ENCODE peak calls at places on chromosome 13, in nine cellular contexts. One of them, this sample, is unnamed. For H3K36me3, the result is how much of the 10 kb centered on the place peaks cover.

GRCh38 chr13:113098163-113098732 is 7.3 kb upstream of the F7 start:
- DNase-seq in upper lobe of left lung: no peak
- DNase-seq in vagina: no peak
- DNase-seq in suprapubic skin: no peak
- DNase-seq in K562: no peak
- DNase-seq in stomach: no peak
- DNase-seq in HCT116: no peak
- DNase-seq in GM23338: no peak
- DNase-seq in H1: no peak
- DNase-seq in this sample: no peak

GRCh38 chr13:106117035-106117434 is 418.4 kb downstream of the EFNB2 start:
- DNase-seq in upper lobe of left lung: no peak
- DNase-seq in GM23338: no peak
- DNase-seq in vagina: no peak
- DNase-seq in HCT116: no peak
- DNase-seq in suprapubic skin: no peak
- DNase-seq in H1: no peak
- DNase-seq in stomach: no peak
- DNase-seq in K562: no peak
- DNase-seq in this sample: no peak

GRCh38 chr13:57630661-57631606 is 610 bp upstream of the PCDH17 start:
- DNase-seq in stomach: no peak
- DNase-seq in upper lobe of left lung: no peak
- DNase-seq in K562: no peak
- DNase-seq in H1: peak
- DNase-seq in GM23338: peak
- DNase-seq in vagina: no peak
- DNase-seq in HCT116: no peak
- DNase-seq in suprapubic skin: no peak
- DNase-seq in this sample: no peak

GRCh38 chr13:86601351-86601750 is 802.1 kb upstream of the SLITRK6 start:
- DNase-seq in HCT116: no peak
- DNase-seq in upper lobe of left lung: no peak
- DNase-seq in H1: no peak
- DNase-seq in K562: no peak
- DNase-seq in GM23338: no peak
- DNase-seq in vagina: no peak
- DNase-seq in stomach: no peak
- DNase-seq in suprapubic skin: no peak
- DNase-seq in this sample: no peak

GRCh38 chr13:66405908-66406802 is 824.0 kb downstream of the PCDH9 start:
- DNase-seq in suprapubic skin: no peak
- DNase-seq in K562: no peak
- DNase-seq in vagina: no peak
- DNase-seq in GM23338: no peak
- DNase-seq in upper lobe of left lung: no peak
- DNase-seq in H1: no peak
- DNase-seq in stomach: no peak
- DNase-seq in HCT116: no peak
- DNase-seq in this sample: peak

GRCh38 chr13:108686027-108686426 is 56.6 kb downstream of the MYO16 start:
- DNase-seq in HCT116: no peak
- DNase-seq in suprapubic skin: no peak
- DNase-seq in H1: no peak
- DNase-seq in K562: no peak
- DNase-seq in stomach: no peak
- DNase-seq in GM23338: no peak
- DNase-seq in upper lobe of left lung: no peak
- DNase-seq in vagina: no peak
- DNase-seq in this sample: no peak

GRCh38 chr13:79386125-79386822 is 19.8 kb downstream of the RBM26 start:
- DNase-seq in upper lobe of left lung: no peak
- DNase-seq in stomach: no peak
- DNase-seq in K562: no peak
- DNase-seq in H1: no peak
- DNase-seq in vagina: no peak
- DNase-seq in suprapubic skin: no peak
- DNase-seq in GM23338: no peak
- DNase-seq in HCT116: no peak
- DNase-seq in this sample: no peak

GRCh38 chr13:97330448-97330847 is 103.5 kb upstream of the RAP2A start:
- DNase-seq in suprapubic skin: no peak
- DNase-seq in H1: no peak
- DNase-seq in upper lobe of left lung: no peak
- DNase-seq in stomach: no peak
- DNase-seq in GM23338: no peak
- DNase-seq in HCT116: no peak
- DNase-seq in K562: no peak
- DNase-seq in vagina: no peak
- DNase-seq in this sample: no peak

GRCh38 chr13:73548444-73548843 is 489.6 kb downstream of the KLF5 start:
- DNase-seq in vagina: no peak
- DNase-seq in upper lobe of left lung: no peak
- DNase-seq in stomach: no peak
- DNase-seq in GM23338: no peak
- DNase-seq in suprapubic skin: no peak
- DNase-seq in H1: no peak
- DNase-seq in HCT116: no peak
- DNase-seq in K562: no peak
- DNase-seq in this sample: no peak

GRCh38 chr13:21336609-21337008 is 122.5 kb downstream of the ZDHHC20 start:
- DNase-seq in K562: no peak
- DNase-seq in vagina: no peak
- DNase-seq in H1: no peak
- DNase-seq in GM23338: no peak
- DNase-seq in suprapubic skin: no peak
- DNase-seq in upper lobe of left lung: no peak
- DNase-seq in stomach: no peak
- DNase-seq in HCT116: no peak
- DNase-seq in this sample: no peak

DNA sequence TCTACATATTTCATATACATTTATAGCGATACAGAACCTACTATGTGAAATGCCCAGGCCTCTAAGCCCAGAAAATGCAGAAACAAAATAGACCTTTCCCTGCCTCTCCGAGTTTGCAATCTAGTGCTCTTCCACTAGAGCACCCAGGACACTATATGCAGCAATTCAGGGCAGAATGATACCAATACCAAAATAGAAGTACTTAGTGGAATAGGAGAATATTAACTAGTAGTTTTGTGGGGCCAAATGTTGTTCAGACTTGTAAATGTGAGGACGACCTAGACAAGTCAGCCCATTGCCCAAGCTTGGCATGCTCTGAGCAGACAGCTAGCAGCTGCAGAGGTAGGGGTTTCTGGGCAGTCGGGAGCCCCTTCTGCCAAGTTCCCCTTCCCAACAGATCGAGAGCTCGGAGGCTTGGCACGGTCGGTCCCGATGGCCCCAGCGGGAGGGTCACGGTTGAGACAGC is 35.8 kb upstream of the FLT1 start:
- DNase-seq in H1: no peak
- DNase-seq in K562: no peak
- DNase-seq in GM23338: no peak
- DNase-seq in HCT116: no peak
- DNase-seq in vagina: no peak
- DNase-seq in suprapubic skin: no peak
- DNase-seq in stomach: no peak
- DNase-seq in upper lobe of left lung: no peak
- DNase-seq in this sample: no peak
- TF ChIP-seq POLR2AphosphoS5 in H1: no peak
- TF ChIP-seq POLR2AphosphoS5 in K562: no peak
- TF ChIP-seq POLR2AphosphoS5 in GM23338: no peak
- TF ChIP-seq POLR2AphosphoS5 in HCT116: no peak
- TF ChIP-seq POLR2AphosphoS5 in vagina: no peak
- TF ChIP-seq POLR2AphosphoS5 in suprapubic skin: no peak
- TF ChIP-seq POLR2AphosphoS5 in stomach: no peak
- TF ChIP-seq POLR2AphosphoS5 in upper lobe of left lung: no peak
- TF ChIP-seq POLR2AphosphoS5 in this sample: no peak

DNA sequence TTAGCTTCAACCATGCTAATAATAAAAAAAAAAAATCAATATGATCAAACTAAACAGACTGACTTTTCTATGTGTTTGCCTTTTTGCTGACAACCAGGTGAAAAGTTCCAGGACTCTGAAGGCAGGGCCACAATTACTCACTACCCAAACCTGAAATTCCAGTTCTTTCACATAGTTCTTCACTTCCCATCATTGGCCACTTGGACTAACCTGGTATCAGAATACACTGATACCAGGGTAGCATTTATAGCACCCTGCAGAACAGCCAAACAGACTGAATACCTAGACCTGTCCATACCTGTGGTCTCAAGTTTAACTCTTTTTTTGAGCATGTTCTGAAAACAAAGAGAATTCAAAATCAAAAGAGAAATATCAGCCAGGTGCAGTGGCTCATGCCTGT is 25.1 kb downstream of the ELF1 start:
- DNase-seq in GM23338: peak
- DNase-seq in HCT116: peak
- DNase-seq in H1: no peak
- DNase-seq in stomach: peak
- DNase-seq in vagina: no peak
- DNase-seq in K562: no peak
- DNase-seq in suprapubic skin: no peak
- DNase-seq in upper lobe of left lung: peak
- DNase-seq in this sample: peak
- H3K36me3 ChIP-seq in GM23338: under half
- H3K36me3 ChIP-seq in HCT116: under half
- H3K36me3 ChIP-seq in H1: under half
- H3K36me3 ChIP-seq in stomach: under half
- H3K36me3 ChIP-seq in vagina: under half
- H3K36me3 ChIP-seq in K562: under half
- H3K36me3 ChIP-seq in suprapubic skin: under half
- H3K36me3 ChIP-seq in upper lobe of left lung: under half
- H3K36me3 ChIP-seq in this sample: under half

GRCh38 chr13:45783346-45784043 is 68.1 kb downstream of the SIAH3 start:
- DNase-seq in GM23338: no peak
- DNase-seq in HCT116: no peak
- DNase-seq in vagina: peak
- DNase-seq in H1: no peak
- DNase-seq in suprapubic skin: no peak
- DNase-seq in K562: no peak
- DNase-seq in stomach: no peak
- DNase-seq in upper lobe of left lung: no peak
- DNase-seq in this sample: no peak

GRCh38 chr13:45784755-45785675 is 66.5 kb downstream of the SIAH3 start:
- DNase-seq in H1: no peak
- DNase-seq in K562: no peak
- DNase-seq in HCT116: no peak
- DNase-seq in GM23338: no peak
- DNase-seq in stomach: no peak
- DNase-seq in vagina: peak
- DNase-seq in upper lobe of left lung: no peak
- DNase-seq in suprapubic skin: no peak
- DNase-seq in this sample: no peak

GRCh38 chr13:45782327-45783045 is 69.1 kb downstream of the SIAH3 start:
- DNase-seq in suprapubic skin: no peak
- DNase-seq in K562: no peak
- DNase-seq in HCT116: no peak
- DNase-seq in upper lobe of left lung: no peak
- DNase-seq in GM23338: no peak
- DNase-seq in H1: no peak
- DNase-seq in stomach: no peak
- DNase-seq in vagina: no peak
- DNase-seq in this sample: no peak

GRCh38 chr13:45781553-45782326 is 69.8 kb downstream of the SIAH3 start:
- DNase-seq in vagina: no peak
- DNase-seq in H1: no peak
- DNase-seq in K562: no peak
- DNase-seq in HCT116: no peak
- DNase-seq in GM23338: no peak
- DNase-seq in stomach: peak
- DNase-seq in suprapubic skin: no peak
- DNase-seq in upper lobe of left lung: no peak
- DNase-seq in this sample: no peak

DNA sequence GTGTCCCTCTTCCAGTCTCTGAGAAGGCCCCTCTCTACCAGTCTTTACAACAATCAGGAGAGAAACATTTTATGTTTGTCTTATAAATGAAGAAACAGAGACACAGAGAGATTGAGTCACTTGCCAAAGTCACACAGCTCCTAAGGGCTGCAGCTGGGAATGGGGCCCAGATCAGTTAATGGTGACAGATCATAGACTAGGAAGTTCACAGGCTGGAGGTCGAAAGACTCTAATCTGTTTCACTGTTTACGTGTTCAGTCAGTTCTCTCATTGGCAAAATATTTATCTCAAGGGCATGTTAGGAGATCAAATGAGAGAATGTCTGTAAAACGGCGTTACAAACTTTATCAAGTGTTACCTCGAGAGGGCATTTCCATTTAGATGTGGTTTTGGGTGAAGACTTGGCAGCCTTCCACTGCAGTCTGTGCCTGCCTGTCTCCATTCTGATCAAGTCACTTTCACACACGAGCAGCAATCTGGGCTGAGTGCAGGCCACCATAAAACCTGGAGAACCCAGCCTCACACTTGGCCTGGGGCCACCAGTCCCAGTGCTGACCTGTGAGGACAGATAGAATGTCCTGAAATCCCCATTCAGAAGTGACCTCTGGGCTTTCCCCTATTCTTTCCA is 65.1 kb downstream of the SIAH3 start:
- DNase-seq in HCT116: no peak
- DNase-seq in H1: no peak
- DNase-seq in upper lobe of left lung: no peak
- DNase-seq in K562: no peak
- DNase-seq in GM23338: no peak
- DNase-seq in vagina: no peak
- DNase-seq in stomach: peak
- DNase-seq in suprapubic skin: no peak
- DNase-seq in this sample: no peak
- TF ChIP-seq POLR2AphosphoS5 in HCT116: no peak
- TF ChIP-seq POLR2AphosphoS5 in H1: no peak
- TF ChIP-seq POLR2AphosphoS5 in upper lobe of left lung: no peak
- TF ChIP-seq POLR2AphosphoS5 in K562: no peak
- TF ChIP-seq POLR2AphosphoS5 in GM23338: no peak
- TF ChIP-seq POLR2AphosphoS5 in vagina: no peak
- TF ChIP-seq POLR2AphosphoS5 in stomach: no peak
- TF ChIP-seq POLR2AphosphoS5 in suprapubic skin: no peak
- TF ChIP-seq POLR2AphosphoS5 in this sample: no peak

DNA sequence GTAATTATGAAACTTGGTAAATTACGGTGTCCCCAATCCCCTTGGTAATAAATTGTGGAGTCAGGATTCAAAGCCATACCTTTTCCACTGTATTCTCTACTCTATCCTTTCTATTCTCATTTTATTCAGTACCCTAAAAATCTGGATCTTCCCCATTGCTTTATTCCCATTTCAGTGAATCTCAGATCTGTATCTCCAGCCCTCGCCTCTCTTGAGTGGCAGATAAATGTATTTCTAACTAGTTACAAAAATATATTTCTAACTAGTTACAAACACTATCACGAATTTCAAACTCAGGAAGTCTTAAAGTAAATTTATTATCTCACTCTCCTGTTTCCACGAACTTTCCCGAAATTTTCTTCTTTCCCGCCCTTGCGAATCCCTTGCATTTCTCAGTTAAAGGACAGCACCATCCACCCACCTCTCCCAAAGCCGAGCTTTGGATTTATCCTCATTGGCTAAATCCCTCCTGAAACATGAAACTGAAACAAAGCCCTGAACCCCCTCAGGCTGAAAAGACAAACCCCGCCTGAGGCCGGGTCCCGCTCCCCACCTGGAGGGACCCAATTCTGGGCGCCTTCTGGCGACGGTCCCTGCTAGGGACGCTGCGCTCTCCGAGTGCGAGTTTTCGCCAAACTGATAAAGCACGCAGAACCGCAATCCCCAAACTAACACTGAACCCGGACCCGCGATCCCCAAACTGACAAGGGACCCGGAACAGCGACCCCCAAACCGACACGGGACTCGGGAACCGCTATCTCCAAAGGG is 164.3 kb upstream of the PABPC3 start:
- DNase-seq in K562: no peak
- DNase-seq in HCT116: no peak
- DNase-seq in H1: peak
- DNase-seq in GM23338: peak
- DNase-seq in vagina: no peak
- DNase-seq in upper lobe of left lung: no peak
- DNase-seq in suprapubic skin: no peak
- DNase-seq in stomach: no peak
- DNase-seq in this sample: no peak
- H3K36me3 ChIP-seq in K562: under half
- H3K36me3 ChIP-seq in HCT116: under half
- H3K36me3 ChIP-seq in H1: under half
- H3K36me3 ChIP-seq in GM23338: under half
- H3K36me3 ChIP-seq in vagina: under half
- H3K36me3 ChIP-seq in upper lobe of left lung: under half
- H3K36me3 ChIP-seq in suprapubic skin: under half
- H3K36me3 ChIP-seq in stomach: under half
- H3K36me3 ChIP-seq in this sample: under half

This sample was measured in breast epithelium.